ENCODE peak calls at places on chromosomes 4 and X, in eight cellular contexts. One of them, this sample, is unnamed.

GRCh38 chr4:37936889-37937498 is 23.2 kb upstream of the PTTG2 start:
- DNase-seq in transverse colon: no peak
- DNase-seq in tibial nerve: no peak
- DNase-seq in spleen: no peak
- DNase-seq in tibial artery: peak; percentile 80
- DNase-seq in OCI-LY7: no peak
- DNase-seq in IMR-90: no peak
- DNase-seq in lower lobe of right lung: no peak
- DNase-seq in this sample: peak; percentile 34

GRCh38 chrX:149284616-149285015 is 220.5 kb downstream of the IDS start:
- DNase-seq in transverse colon: no peak
- DNase-seq in tibial nerve: no peak
- DNase-seq in spleen: no peak
- DNase-seq in tibial artery: no peak
- DNase-seq in OCI-LY7: no peak
- DNase-seq in IMR-90: no peak
- DNase-seq in lower lobe of right lung: no peak
- DNase-seq in this sample: no peak

GRCh38 chr4:111434581-111434980 is 710.7 kb upstream of the FAM241A start:
- DNase-seq in transverse colon: peak; percentile 71
- DNase-seq in tibial nerve: no peak
- DNase-seq in spleen: no peak
- DNase-seq in tibial artery: no peak
- DNase-seq in OCI-LY7: no peak
- DNase-seq in IMR-90: no peak
- DNase-seq in lower lobe of right lung: no peak
- DNase-seq in this sample: no peak

GRCh38 chrX:150688911-150689451 is 4.2 kb upstream of the MTMR1 start:
- DNase-seq in transverse colon: no peak
- DNase-seq in tibial nerve: no peak
- DNase-seq in spleen: no peak
- DNase-seq in tibial artery: no peak
- DNase-seq in OCI-LY7: no peak
- DNase-seq in IMR-90: peak; percentile 96
- DNase-seq in lower lobe of right lung: no peak
- DNase-seq in this sample: no peak

GRCh38 chr4:52641853-52642563 is 17.1 kb downstream of the USP46 start:
- DNase-seq in transverse colon: no peak
- DNase-seq in tibial nerve: no peak
- DNase-seq in spleen: no peak
- DNase-seq in tibial artery: no peak
- DNase-seq in OCI-LY7: no peak
- DNase-seq in IMR-90: peak; percentile 79
- DNase-seq in lower lobe of right lung: no peak
- DNase-seq in this sample: no peak

GRCh38 chr4:122329876-122330595 is 48.8 kb upstream of the ADAD1 start:
- DNase-seq in transverse colon: no peak
- DNase-seq in tibial nerve: no peak
- DNase-seq in spleen: no peak
- DNase-seq in tibial artery: no peak
- DNase-seq in OCI-LY7: no peak
- DNase-seq in IMR-90: peak; percentile 56
- DNase-seq in lower lobe of right lung: no peak
- DNase-seq in this sample: no peak

GRCh38 chrX:21369613-21370012 is 4.6 kb upstream of the CNKSR2 start:
- DNase-seq in transverse colon: no peak
- DNase-seq in tibial nerve: no peak
- DNase-seq in spleen: no peak
- DNase-seq in tibial artery: no peak
- DNase-seq in OCI-LY7: no peak
- DNase-seq in IMR-90: no peak
- DNase-seq in lower lobe of right lung: no peak
- DNase-seq in this sample: no peak

GRCh38 chr4:42671431-42672194 is 14.7 kb upstream of the ATP8A1 start:
- DNase-seq in transverse colon: peak; percentile 11
- DNase-seq in tibial nerve: no peak
- DNase-seq in spleen: no peak
- DNase-seq in tibial artery: no peak
- DNase-seq in OCI-LY7: peak; percentile 74
- DNase-seq in IMR-90: no peak
- DNase-seq in lower lobe of right lung: no peak
- DNase-seq in this sample: no peak

GRCh38 chr4:5927747-5928146 is 34.9 kb upstream of the CRMP1 start:
- DNase-seq in transverse colon: no peak
- DNase-seq in tibial nerve: no peak
- DNase-seq in spleen: no peak
- DNase-seq in tibial artery: no peak
- DNase-seq in OCI-LY7: peak; percentile 3
- DNase-seq in IMR-90: no peak
- DNase-seq in lower lobe of right lung: no peak
- DNase-seq in this sample: no peak

GRCh38 chr4:33658971-33659370 is 2585.3 kb downstream of the ARAP2 start:
- DNase-seq in transverse colon: no peak
- DNase-seq in tibial nerve: no peak
- DNase-seq in spleen: no peak
- DNase-seq in tibial artery: no peak
- DNase-seq in OCI-LY7: no peak
- DNase-seq in IMR-90: no peak
- DNase-seq in lower lobe of right lung: no peak
- DNase-seq in this sample: no peak

GRCh38 chr4:96036781-96037180 is 196.9 kb downstream of the PDHA2 start:
- DNase-seq in transverse colon: no peak
- DNase-seq in tibial nerve: no peak
- DNase-seq in spleen: no peak
- DNase-seq in tibial artery: no peak
- DNase-seq in OCI-LY7: no peak
- DNase-seq in IMR-90: no peak
- DNase-seq in lower lobe of right lung: no peak
- DNase-seq in this sample: no peak
- H3K27ac ChIP-seq in transverse colon: no peak overlapping the region
- H3K27ac ChIP-seq in tibial nerve: no peak overlapping the region
- H3K27ac ChIP-seq in spleen: no peak overlapping the region
- H3K27ac ChIP-seq in tibial artery: no peak overlapping the region
- H3K27ac ChIP-seq in OCI-LY7: no peak overlapping the region
- H3K27ac ChIP-seq in IMR-90: no peak overlapping the region
- H3K27ac ChIP-seq in lower lobe of right lung: no peak overlapping the region
- H3K27ac ChIP-seq in this sample: no peak overlapping the region

DNA sequence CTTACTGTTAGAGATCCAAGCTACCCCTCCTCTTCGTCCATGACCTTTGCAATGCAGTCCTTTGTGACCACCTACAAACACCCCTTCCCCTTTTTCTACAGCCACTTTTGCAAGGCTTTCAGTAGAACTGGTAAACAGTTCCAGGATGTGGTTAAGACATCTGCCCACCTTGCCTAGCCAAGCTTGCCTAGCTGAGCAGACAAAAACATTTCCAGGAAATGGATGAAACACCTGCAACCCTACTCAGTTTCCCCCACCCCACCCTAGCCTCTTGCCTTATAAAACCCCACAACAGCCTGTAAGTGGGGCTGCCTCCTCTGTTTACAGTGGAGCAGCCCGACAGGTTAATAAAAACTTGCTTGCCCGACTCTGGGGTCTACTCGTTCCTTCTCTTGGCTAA is 133.8 kb downstream of the ZC4H2 start:
- DNase-seq in transverse colon: no peak
- DNase-seq in tibial nerve: no peak
- DNase-seq in spleen: no peak
- DNase-seq in tibial artery: no peak
- DNase-seq in OCI-LY7: peak; percentile 91
- DNase-seq in IMR-90: no peak
- DNase-seq in lower lobe of right lung: no peak
- DNase-seq in this sample: no peak
- H3K27ac ChIP-seq in transverse colon: no peak overlapping the region
- H3K27ac ChIP-seq in tibial nerve: no peak overlapping the region
- H3K27ac ChIP-seq in spleen: peak overlapping the region; percentile 26
- H3K27ac ChIP-seq in tibial artery: no peak overlapping the region
- H3K27ac ChIP-seq in OCI-LY7: peak overlapping the region; percentile 100
- H3K27ac ChIP-seq in IMR-90: no peak overlapping the region
- H3K27ac ChIP-seq in lower lobe of right lung: no peak overlapping the region
- H3K27ac ChIP-seq in this sample: no peak overlapping the region

GRCh38 chr4:56544573-56545131 is 39.1 kb downstream of the ARL9 start:
- DNase-seq in transverse colon: peak; percentile 88
- DNase-seq in tibial nerve: peak; percentile 56
- DNase-seq in spleen: peak; percentile 97
- DNase-seq in tibial artery: peak; percentile 83
- DNase-seq in OCI-LY7: peak; percentile 68
- DNase-seq in IMR-90: peak; percentile 84
- DNase-seq in lower lobe of right lung: peak; percentile 89
- DNase-seq in this sample: peak; percentile 79
- H3K27ac ChIP-seq in transverse colon: no peak overlapping the region
- H3K27ac ChIP-seq in tibial nerve: no peak overlapping the region
- H3K27ac ChIP-seq in spleen: no peak overlapping the region
- H3K27ac ChIP-seq in tibial artery: no peak overlapping the region
- H3K27ac ChIP-seq in OCI-LY7: no peak overlapping the region
- H3K27ac ChIP-seq in IMR-90: no peak overlapping the region
- H3K27ac ChIP-seq in lower lobe of right lung: no peak overlapping the region
- H3K27ac ChIP-seq in this sample: peak overlapping the region; percentile 78

GRCh38 chr4:145839151-145839550 is 99.5 kb downstream of the ZNF827 start:
- DNase-seq in transverse colon: no peak
- DNase-seq in tibial nerve: no peak
- DNase-seq in spleen: no peak
- DNase-seq in tibial artery: no peak
- DNase-seq in OCI-LY7: no peak
- DNase-seq in IMR-90: peak; percentile 34
- DNase-seq in lower lobe of right lung: no peak
- DNase-seq in this sample: peak; percentile 46
- H3K27ac ChIP-seq in transverse colon: no peak overlapping the region
- H3K27ac ChIP-seq in tibial nerve: no peak overlapping the region
- H3K27ac ChIP-seq in spleen: no peak overlapping the region
- H3K27ac ChIP-seq in tibial artery: no peak overlapping the region
- H3K27ac ChIP-seq in OCI-LY7: no peak overlapping the region
- H3K27ac ChIP-seq in IMR-90: no peak overlapping the region
- H3K27ac ChIP-seq in lower lobe of right lung: no peak overlapping the region
- H3K27ac ChIP-seq in this sample: peak overlapping the region; percentile 60

GRCh38 chr4:123977623-123978022 is 581.0 kb downstream of the SPRY1 start:
- DNase-seq in transverse colon: no peak
- DNase-seq in tibial nerve: no peak
- DNase-seq in spleen: no peak
- DNase-seq in tibial artery: no peak
- DNase-seq in OCI-LY7: no peak
- DNase-seq in IMR-90: peak; percentile 26
- DNase-seq in lower lobe of right lung: no peak
- DNase-seq in this sample: no peak

GRCh38 chr4:123974419-123975105 is 578.0 kb downstream of the SPRY1 start:
- DNase-seq in transverse colon: no peak
- DNase-seq in tibial nerve: no peak
- DNase-seq in spleen: no peak
- DNase-seq in tibial artery: no peak
- DNase-seq in OCI-LY7: no peak
- DNase-seq in IMR-90: no peak
- DNase-seq in lower lobe of right lung: no peak
- DNase-seq in this sample: no peak

GRCh38 chr4:123978637-123979036 is 582.0 kb downstream of the SPRY1 start:
- DNase-seq in transverse colon: no peak
- DNase-seq in tibial nerve: no peak
- DNase-seq in spleen: no peak
- DNase-seq in tibial artery: no peak
- DNase-seq in OCI-LY7: no peak
- DNase-seq in IMR-90: no peak
- DNase-seq in lower lobe of right lung: no peak
- DNase-seq in this sample: no peak

GRCh38 chr4:123976875-123977274 is 580.3 kb downstream of the SPRY1 start:
- DNase-seq in transverse colon: no peak
- DNase-seq in tibial nerve: no peak
- DNase-seq in spleen: no peak
- DNase-seq in tibial artery: no peak
- DNase-seq in OCI-LY7: no peak
- DNase-seq in IMR-90: no peak
- DNase-seq in lower lobe of right lung: no peak
- DNase-seq in this sample: no peak

GRCh38 chr4:123976285-123976684 is 579.7 kb downstream of the SPRY1 start:
- DNase-seq in transverse colon: no peak
- DNase-seq in tibial nerve: no peak
- DNase-seq in spleen: no peak
- DNase-seq in tibial artery: no peak
- DNase-seq in OCI-LY7: peak; percentile 87
- DNase-seq in IMR-90: peak; percentile 24
- DNase-seq in lower lobe of right lung: no peak
- DNase-seq in this sample: no peak
- H3K27ac ChIP-seq in transverse colon: no peak overlapping the region
- H3K27ac ChIP-seq in tibial nerve: no peak overlapping the region
- H3K27ac ChIP-seq in spleen: no peak overlapping the region
- H3K27ac ChIP-seq in tibial artery: no peak overlapping the region
- H3K27ac ChIP-seq in OCI-LY7: peak overlapping the region; percentile 18
- H3K27ac ChIP-seq in IMR-90: no peak overlapping the region
- H3K27ac ChIP-seq in lower lobe of right lung: peak overlapping the region; percentile 25
- H3K27ac ChIP-seq in this sample: no peak overlapping the region

GRCh38 chr4:119053245-119053644 is 82.4 kb upstream of the MYOZ2 start:
- DNase-seq in transverse colon: no peak
- DNase-seq in tibial nerve: no peak
- DNase-seq in spleen: no peak
- DNase-seq in tibial artery: no peak
- DNase-seq in OCI-LY7: no peak
- DNase-seq in IMR-90: peak; percentile 53
- DNase-seq in lower lobe of right lung: no peak
- DNase-seq in this sample: no peak

GRCh38 chr4:119049342-119049741 is 86.3 kb upstream of the MYOZ2 start:
- DNase-seq in transverse colon: no peak
- DNase-seq in tibial nerve: no peak
- DNase-seq in spleen: no peak
- DNase-seq in tibial artery: no peak
- DNase-seq in OCI-LY7: no peak
- DNase-seq in IMR-90: peak; percentile 71
- DNase-seq in lower lobe of right lung: no peak
- DNase-seq in this sample: no peak

GRCh38 chr4:119048446-119048845 is 87.2 kb upstream of the MYOZ2 start:
- DNase-seq in transverse colon: no peak
- DNase-seq in tibial nerve: no peak
- DNase-seq in spleen: no peak
- DNase-seq in tibial artery: no peak
- DNase-seq in OCI-LY7: no peak
- DNase-seq in IMR-90: no peak
- DNase-seq in lower lobe of right lung: no peak
- DNase-seq in this sample: no peak

GRCh38 chr4:119053997-119054396 is 81.6 kb upstream of the MYOZ2 start:
- DNase-seq in transverse colon: no peak
- DNase-seq in tibial nerve: no peak
- DNase-seq in spleen: no peak
- DNase-seq in tibial artery: no peak
- DNase-seq in OCI-LY7: no peak
- DNase-seq in IMR-90: no peak
- DNase-seq in lower lobe of right lung: no peak
- DNase-seq in this sample: no peak

GRCh38 chr4:119050501-119051090 is 85.0 kb upstream of the MYOZ2 start:
- DNase-seq in transverse colon: no peak
- DNase-seq in tibial nerve: no peak
- DNase-seq in spleen: no peak
- DNase-seq in tibial artery: no peak
- DNase-seq in OCI-LY7: no peak
- DNase-seq in IMR-90: peak; percentile 55
- DNase-seq in lower lobe of right lung: no peak
- DNase-seq in this sample: no peak
- H3K27ac ChIP-seq in transverse colon: no peak overlapping the region
- H3K27ac ChIP-seq in tibial nerve: no peak overlapping the region
- H3K27ac ChIP-seq in spleen: no peak overlapping the region
- H3K27ac ChIP-seq in tibial artery: no peak overlapping the region
- H3K27ac ChIP-seq in OCI-LY7: no peak overlapping the region
- H3K27ac ChIP-seq in IMR-90: no peak overlapping the region
- H3K27ac ChIP-seq in lower lobe of right lung: no peak overlapping the region
- H3K27ac ChIP-seq in this sample: no peak overlapping the region

GRCh38 chr4:186191266-186192067 is at the start of gene CYP4V2:
- DNase-seq in transverse colon: peak; percentile 92
- DNase-seq in tibial nerve: peak; percentile 58
- DNase-seq in spleen: peak; percentile 96
- DNase-seq in tibial artery: peak; percentile 89
- DNase-seq in OCI-LY7: peak; percentile 92
- DNase-seq in IMR-90: peak; percentile 72
- DNase-seq in lower lobe of right lung: peak; percentile 91
- DNase-seq in this sample: peak; percentile 72
- H3K27ac ChIP-seq in transverse colon: peak within 1 kb of the TSS; percentile 97
- H3K27ac ChIP-seq in tibial nerve: peak within 1 kb of the TSS; percentile 98
- H3K27ac ChIP-seq in spleen: peak within 1 kb of the TSS; percentile 98
- H3K27ac ChIP-seq in tibial artery: peak within 1 kb of the TSS; percentile 93
- H3K27ac ChIP-seq in OCI-LY7: peak within 1 kb of the TSS; percentile 91
- H3K27ac ChIP-seq in IMR-90: peak within 1 kb of the TSS; percentile 80
- H3K27ac ChIP-seq in lower lobe of right lung: peak within 1 kb of the TSS; percentile 98
- H3K27ac ChIP-seq in this sample: peak within 1 kb of the TSS; percentile 89

GRCh38 chr4:55546633-55547460 is at the start of gene CLOCK:
- DNase-seq in transverse colon: peak; percentile 86
- DNase-seq in tibial nerve: peak; percentile 51
- DNase-seq in spleen: peak; percentile 96
- DNase-seq in tibial artery: peak; percentile 90
- DNase-seq in OCI-LY7: peak; percentile 86
- DNase-seq in IMR-90: peak; percentile 85
- DNase-seq in lower lobe of right lung: peak; percentile 92
- DNase-seq in this sample: peak; percentile 77
- H3K27ac ChIP-seq in transverse colon: peak within 1 kb of the TSS; percentile 100
- H3K27ac ChIP-seq in tibial nerve: peak within 1 kb of the TSS; percentile 99
- H3K27ac ChIP-seq in spleen: peak within 1 kb of the TSS; percentile 97
- H3K27ac ChIP-seq in tibial artery: peak within 1 kb of the TSS; percentile 88
- H3K27ac ChIP-seq in OCI-LY7: peak within 1 kb of the TSS; percentile 45
- H3K27ac ChIP-seq in IMR-90: peak within 1 kb of the TSS; percentile 75
- H3K27ac ChIP-seq in lower lobe of right lung: peak within 1 kb of the TSS; percentile 96
- H3K27ac ChIP-seq in this sample: peak within 1 kb of the TSS; percentile 93

This sample was measured in substantia nigra.